ENCODE peak calls at places on chromosomes 13 and 19, in seven cellular contexts. H is posterior vena cava; Z is NCI-H82; L is GOT3; C is transverse colon; U is cardiac muscle cell; S is activated CD4-positive, CD25-positive, alpha-beta regulatory T cell treated with anti-CD3 and anti-CD28 coated beads, Interleukin-2, amount 50 U/mL, for 16 hours. O is an unnamed sample.

GRCh38 chr13:46211116-46211515 is 612 bp upstream of the LRRC63 start:
- DNase-seq in C (no peak), H (no peak), U (peak; percentile 5), Z (peak; percentile 67), L (no peak), S (no peak), O (no peak)

GRCh38 chr13:61466280-61466679 is 50.6 kb upstream of the PCDH20 start:
- DNase-seq in C (no peak), S (no peak), L (no peak), U (no peak), H (no peak), Z (peak; percentile 49), O (no peak)

GRCh38 chr13:57823704-57824103 is 192.2 kb downstream of the PCDH17 start:
- DNase-seq in H (no peak), Z (no peak), C (no peak), L (no peak), S (no peak), U (no peak), O (no peak)

GRCh38 chr19:11325544-11325943 is 13.9 kb downstream of the RAB3D start:
- DNase-seq in U (no peak), C (no peak), Z (no peak), L (no peak), H (no peak), S (no peak), O (no peak)

GRCh38 chr13:60617863-60618733 is 221.1 kb downstream of the TDRD3 start:
- DNase-seq in C (no peak), Z (peak; percentile 15), U (peak; percentile 63), S (no peak), L (no peak), H (no peak), O (no peak)

GRCh38 chr19:52142001-52142595 is 2.4 kb upstream of the ZNF616 start:
- DNase-seq in Z (no peak), H (no peak), L (no peak), S (no peak), U (no peak), C (no peak), O (no peak)

GRCh38 chr19:30896551-30896950 is 452.7 kb downstream of the TSHZ3 start:
- DNase-seq in Z (peak; percentile 66), H (no peak), C (no peak), L (no peak), S (no peak), U (no peak), O (no peak)

GRCh38 chr13:68540244-68540643 is 1310.1 kb upstream of the PCDH9 start:
- DNase-seq in H (no peak), Z (no peak), C (no peak), L (no peak), S (no peak), U (no peak), O (no peak)

GRCh38 chr19:45769821-45770191 is 754 bp upstream of the SIX5 start:
- DNase-seq in U (no peak), S (no peak), L (no peak), H (peak; percentile 90), Z (peak; percentile 72), C (peak; percentile 65), O (peak; percentile 89)

GRCh38 chr19:4233282-4233853 is 4.0 kb downstream of the EBI3 start:
- DNase-seq in Z (peak; percentile 54), S (peak; percentile 40), C (peak; percentile 57), U (peak; percentile 35), L (no peak), H (peak; percentile 89), O (no peak)

GRCh38 chr19:1602091-1602707 is 3.1 kb downstream of the UQCR11 start:
- DNase-seq in H (no peak), U (no peak), S (no peak), C (no peak), Z (no peak), L (no peak), O (no peak)

GRCh38 chr13:25375727-25376358 is 4.1 kb downstream of the ATP8A2 start:
- DNase-seq in H (no peak), U (peak; percentile 60), Z (peak; percentile 89), L (no peak), S (peak; percentile 2), C (peak; percentile 9), O (no peak)

GRCh38 chr19:13011653-13012389 is 16.5 kb downstream of the NFIX start:
- DNase-seq in Z (no peak), C (no peak), S (no peak), H (no peak), U (no peak), L (no peak), O (no peak)

GRCh38 chr13:112161441-112162301 is 94.7 kb downstream of the SOX1 start:
- DNase-seq in C (no peak), Z (no peak), L (no peak), S (no peak), H (peak; percentile 13), U (no peak), O (no peak)

GRCh38 chr13:110546933-110547332 is 14.6 kb downstream of the RAB20 start:
- DNase-seq in U (peak; percentile 97), C (peak; percentile 93), H (peak; percentile 92), S (no peak), L (no peak), Z (peak; percentile 60), O (peak; percentile 91)

GRCh38 chr13:40329682-40330485 is 336.6 kb downstream of the FOXO1 start:
- DNase-seq in H (no peak), U (peak; percentile 61), Z (no peak), S (no peak), C (no peak), L (no peak), O (no peak)

GRCh38 chr13:85148009-85148408 is 651.2 kb downstream of the SLITRK6 start:
- DNase-seq in S (no peak), Z (peak; percentile 99), L (no peak), U (peak; percentile 11), H (no peak), C (no peak), O (no peak)

GRCh38 chr19:17325133-17325532 is 9.5 kb downstream of the ANO8 start:
- DNase-seq in U (no peak), C (no peak), Z (no peak), L (no peak), S (no peak), H (no peak), O (no peak)

GRCh38 chr13:113211774-113212173 is 2.4 kb downstream of the CUL4A start:
- DNase-seq in S (no peak), H (no peak), L (no peak), U (no peak), C (no peak), Z (peak; percentile 53), O (no peak)

GRCh38 chr13:67258482-67258881 is 28.3 kb upstream of the PCDH9 start:
- DNase-seq in S (no peak), Z (no peak), H (no peak), U (peak; percentile 17), L (no peak), C (no peak), O (no peak)

GRCh38 chr13:109868583-109869311 is 82.4 kb upstream of the IRS2 start:
- DNase-seq in Z (no peak), U (no peak), H (no peak), S (no peak), L (no peak), C (no peak), O (no peak)

GRCh38 chr13:43572601-43573360 is 214.0 kb downstream of the ENOX1 start:
- DNase-seq in U (no peak), Z (peak; percentile 48), C (no peak), L (peak; percentile 16), S (no peak), H (no peak), O (no peak)

GRCh38 chr19:456547-457110 is 4.2 kb downstream of the SHC2 start:
- DNase-seq in S (no peak), C (no peak), H (no peak), U (no peak), L (no peak), Z (no peak), O (no peak)

GRCh38 chr19:38208571-38208970 is 15.5 kb downstream of the DPF1 start:
- DNase-seq in Z (no peak), H (no peak), L (no peak), S (no peak), U (no peak), C (no peak), O (no peak)

GRCh38 chr13:46071590-46072249 is 19.2 kb upstream of the ZC3H13 start:
- DNase-seq in L (no peak), H (no peak), U (no peak), C (no peak), S (no peak), Z (peak; percentile 38), O (no peak)

GRCh38 chr13:53141336-53141735 is 112.7 kb downstream of the OLFM4 start:
- DNase-seq in Z (peak; percentile 34), C (no peak), S (no peak), U (no peak), L (no peak), H (no peak), O (no peak)

GRCh38 chr19:14363203-14364097 is 17.8 kb upstream of the ADGRE5 start:
- DNase-seq in L (no peak), S (no peak), U (peak; percentile 96), C (peak; percentile 75), Z (peak; percentile 93), H (peak; percentile 91), O (peak; percentile 94)

GRCh38 chr19:31233288-31233687 is 115.9 kb downstream of the TSHZ3 start:
- DNase-seq in L (no peak), C (no peak), S (no peak), Z (no peak), U (no peak), H (no peak), O (no peak)

GRCh38 chr19:13506550-13506878 is 235 bp upstream of the CACNA1A start:
- DNase-seq in Z (no peak), S (no peak), H (no peak), L (no peak), U (peak; percentile 48), C (no peak), O (no peak)

GRCh38 chr19:21910318-21910717 is 74.3 kb upstream of the ZNF43 start:
- DNase-seq in L (no peak), C (no peak), Z (no peak), H (no peak), S (no peak), U (no peak), O (no peak)

GRCh38 chr13:42883142-42883541 is 101.8 kb downstream of the FAM216B start:
- DNase-seq in U (peak; percentile 56), H (no peak), Z (no peak), C (no peak), S (no peak), L (no peak), O (no peak)

GRCh38 chr13:60448907-60449510 is 52.0 kb downstream of the TDRD3 start:
- DNase-seq in H (no peak), L (no peak), U (peak; percentile 74), S (no peak), C (no peak), Z (peak; percentile 53), O (no peak)

GRCh38 chr19:29478578-29479565 is 46.9 kb upstream of the VSTM2B start:
- DNase-seq in Z (peak; percentile 60), S (no peak), C (no peak), L (no peak), U (no peak), H (no peak), O (no peak)

GRCh38 chr13:111881700-111882099 is 185.2 kb upstream of the SOX1 start:
- DNase-seq in L (no peak), S (no peak), C (no peak), H (no peak), U (no peak), Z (no peak), O (no peak)

GRCh38 chr19:32464279-32464678 is 58.7 kb downstream of the DPY19L3 start:
- DNase-seq in C (no peak), U (peak; percentile 29), Z (peak; percentile 11), H (no peak), S (no peak), L (no peak), O (no peak)

GRCh38 chr13:66348745-66349720 is 881.1 kb downstream of the PCDH9 start:
- DNase-seq in L (no peak), H (no peak), C (no peak), U (peak; percentile 37), S (no peak), Z (no peak), O (no peak)

GRCh38 chr13:46389985-46390384 is 2.9 kb upstream of the RUBCNL start:
- DNase-seq in L (no peak), H (no peak), C (peak; percentile 64), S (no peak), Z (no peak), U (no peak), O (no peak)

O was measured in kidney.